ENCODE peak calls at places on chromosome 2, in nine cellular contexts. One of them, this sample, is unnamed.

GRCh38 chr2:56227811-56228210 is 44.0 kb downstream of the CCDC85A start:
- DNase-seq in activated CD4-positive, alpha-beta T cell treated with anti-CD3 and anti-CD28 coated beads, Interleukin-2, amount 50 U/mL, for 4 hours: no peak
- DNase-seq in right cardiac atrium: no peak
- DNase-seq in stimulated activated CD4-positive, alpha-beta T cell treated with anti-CD3 and anti-CD28 coated beads, Interleukin-1b, Interleukin-23, amount 100 ng/mL, for 24 hours: no peak
- DNase-seq in iris pigment epithelial cell: peak
- DNase-seq in amniotic stem cell: no peak
- DNase-seq in GM10248: no peak
- DNase-seq in T-helper 17 cell: no peak
- DNase-seq in T1000: no peak
- DNase-seq in this sample: no peak

GRCh38 chr2:127128508-127128907 is 21.6 kb upstream of the BIN1 start:
- DNase-seq in GM10248: peak
- DNase-seq in T-helper 17 cell: no peak
- DNase-seq in right cardiac atrium: no peak
- DNase-seq in activated CD4-positive, alpha-beta T cell treated with anti-CD3 and anti-CD28 coated beads, Interleukin-2, amount 50 U/mL, for 4 hours: no peak
- DNase-seq in stimulated activated CD4-positive, alpha-beta T cell treated with anti-CD3 and anti-CD28 coated beads, Interleukin-1b, Interleukin-23, amount 100 ng/mL, for 24 hours: no peak
- DNase-seq in T1000: no peak
- DNase-seq in iris pigment epithelial cell: no peak
- DNase-seq in amniotic stem cell: no peak
- DNase-seq in this sample: no peak

GRCh38 chr2:204842731-204843490 is 297.6 kb downstream of the PARD3B start:
- DNase-seq in T-helper 17 cell: no peak
- DNase-seq in GM10248: no peak
- DNase-seq in right cardiac atrium: no peak
- DNase-seq in amniotic stem cell: peak
- DNase-seq in iris pigment epithelial cell: peak
- DNase-seq in T1000: peak
- DNase-seq in stimulated activated CD4-positive, alpha-beta T cell treated with anti-CD3 and anti-CD28 coated beads, Interleukin-1b, Interleukin-23, amount 100 ng/mL, for 24 hours: no peak
- DNase-seq in activated CD4-positive, alpha-beta T cell treated with anti-CD3 and anti-CD28 coated beads, Interleukin-2, amount 50 U/mL, for 4 hours: peak
- DNase-seq in this sample: no peak

GRCh38 chr2:234753701-234754100 is 198.1 kb upstream of the SH3BP4 start:
- DNase-seq in stimulated activated CD4-positive, alpha-beta T cell treated with anti-CD3 and anti-CD28 coated beads, Interleukin-1b, Interleukin-23, amount 100 ng/mL, for 24 hours: no peak
- DNase-seq in iris pigment epithelial cell: no peak
- DNase-seq in T1000: no peak
- DNase-seq in right cardiac atrium: no peak
- DNase-seq in amniotic stem cell: no peak
- DNase-seq in T-helper 17 cell: no peak
- DNase-seq in activated CD4-positive, alpha-beta T cell treated with anti-CD3 and anti-CD28 coated beads, Interleukin-2, amount 50 U/mL, for 4 hours: no peak
- DNase-seq in GM10248: no peak
- DNase-seq in this sample: no peak

GRCh38 chr2:196630531-196630930 is 9.0 kb upstream of the CCDC150 start:
- DNase-seq in activated CD4-positive, alpha-beta T cell treated with anti-CD3 and anti-CD28 coated beads, Interleukin-2, amount 50 U/mL, for 4 hours: no peak
- DNase-seq in amniotic stem cell: no peak
- DNase-seq in stimulated activated CD4-positive, alpha-beta T cell treated with anti-CD3 and anti-CD28 coated beads, Interleukin-1b, Interleukin-23, amount 100 ng/mL, for 24 hours: no peak
- DNase-seq in T1000: no peak
- DNase-seq in right cardiac atrium: no peak
- DNase-seq in iris pigment epithelial cell: no peak
- DNase-seq in GM10248: no peak
- DNase-seq in T-helper 17 cell: no peak
- DNase-seq in this sample: no peak

GRCh38 chr2:226795281-226796011 is 4.2 kb downstream of the IRS1 start:
- DNase-seq in activated CD4-positive, alpha-beta T cell treated with anti-CD3 and anti-CD28 coated beads, Interleukin-2, amount 50 U/mL, for 4 hours: no peak
- DNase-seq in GM10248: no peak
- DNase-seq in stimulated activated CD4-positive, alpha-beta T cell treated with anti-CD3 and anti-CD28 coated beads, Interleukin-1b, Interleukin-23, amount 100 ng/mL, for 24 hours: no peak
- DNase-seq in T1000: peak
- DNase-seq in T-helper 17 cell: no peak
- DNase-seq in iris pigment epithelial cell: no peak
- DNase-seq in amniotic stem cell: no peak
- DNase-seq in right cardiac atrium: peak
- DNase-seq in this sample: no peak

GRCh38 chr2:31080361-31080760 is 57.9 kb downstream of the GALNT14 start:
- DNase-seq in GM10248: no peak
- DNase-seq in activated CD4-positive, alpha-beta T cell treated with anti-CD3 and anti-CD28 coated beads, Interleukin-2, amount 50 U/mL, for 4 hours: no peak
- DNase-seq in amniotic stem cell: no peak
- DNase-seq in stimulated activated CD4-positive, alpha-beta T cell treated with anti-CD3 and anti-CD28 coated beads, Interleukin-1b, Interleukin-23, amount 100 ng/mL, for 24 hours: no peak
- DNase-seq in T-helper 17 cell: no peak
- DNase-seq in iris pigment epithelial cell: no peak
- DNase-seq in T1000: no peak
- DNase-seq in right cardiac atrium: no peak
- DNase-seq in this sample: no peak

GRCh38 chr2:11411244-11411643 is 54.7 kb downstream of the E2F6 start:
- DNase-seq in T1000: no peak
- DNase-seq in right cardiac atrium: no peak
- DNase-seq in amniotic stem cell: no peak
- DNase-seq in stimulated activated CD4-positive, alpha-beta T cell treated with anti-CD3 and anti-CD28 coated beads, Interleukin-1b, Interleukin-23, amount 100 ng/mL, for 24 hours: no peak
- DNase-seq in T-helper 17 cell: no peak
- DNase-seq in activated CD4-positive, alpha-beta T cell treated with anti-CD3 and anti-CD28 coated beads, Interleukin-2, amount 50 U/mL, for 4 hours: no peak
- DNase-seq in iris pigment epithelial cell: no peak
- DNase-seq in GM10248: no peak
- DNase-seq in this sample: no peak

GRCh38 chr2:206971805-206972204 is 32.5 kb downstream of the CPO start:
- DNase-seq in activated CD4-positive, alpha-beta T cell treated with anti-CD3 and anti-CD28 coated beads, Interleukin-2, amount 50 U/mL, for 4 hours: no peak
- DNase-seq in stimulated activated CD4-positive, alpha-beta T cell treated with anti-CD3 and anti-CD28 coated beads, Interleukin-1b, Interleukin-23, amount 100 ng/mL, for 24 hours: no peak
- DNase-seq in GM10248: no peak
- DNase-seq in right cardiac atrium: no peak
- DNase-seq in T-helper 17 cell: no peak
- DNase-seq in T1000: no peak
- DNase-seq in amniotic stem cell: no peak
- DNase-seq in iris pigment epithelial cell: peak
- DNase-seq in this sample: no peak

GRCh38 chr2:119429225-119430000 is 2.2 kb upstream of the TMEM37 start:
- DNase-seq in T1000: no peak
- DNase-seq in activated CD4-positive, alpha-beta T cell treated with anti-CD3 and anti-CD28 coated beads, Interleukin-2, amount 50 U/mL, for 4 hours: no peak
- DNase-seq in right cardiac atrium: no peak
- DNase-seq in amniotic stem cell: no peak
- DNase-seq in iris pigment epithelial cell: peak
- DNase-seq in stimulated activated CD4-positive, alpha-beta T cell treated with anti-CD3 and anti-CD28 coated beads, Interleukin-1b, Interleukin-23, amount 100 ng/mL, for 24 hours: no peak
- DNase-seq in T-helper 17 cell: no peak
- DNase-seq in GM10248: no peak
- DNase-seq in this sample: no peak

GRCh38 chr2:11749646-11750349 is 3.4 kb downstream of the LPIN1 start:
- DNase-seq in iris pigment epithelial cell: no peak
- DNase-seq in activated CD4-positive, alpha-beta T cell treated with anti-CD3 and anti-CD28 coated beads, Interleukin-2, amount 50 U/mL, for 4 hours: no peak
- DNase-seq in T1000: no peak
- DNase-seq in amniotic stem cell: no peak
- DNase-seq in right cardiac atrium: no peak
- DNase-seq in T-helper 17 cell: no peak
- DNase-seq in GM10248: peak
- DNase-seq in stimulated activated CD4-positive, alpha-beta T cell treated with anti-CD3 and anti-CD28 coated beads, Interleukin-1b, Interleukin-23, amount 100 ng/mL, for 24 hours: no peak
- DNase-seq in this sample: no peak

GRCh38 chr2:227703280-227703732 is 14.5 kb downstream of the SLC19A3 start:
- DNase-seq in amniotic stem cell: peak
- DNase-seq in GM10248: no peak
- DNase-seq in T-helper 17 cell: no peak
- DNase-seq in right cardiac atrium: no peak
- DNase-seq in activated CD4-positive, alpha-beta T cell treated with anti-CD3 and anti-CD28 coated beads, Interleukin-2, amount 50 U/mL, for 4 hours: no peak
- DNase-seq in T1000: no peak
- DNase-seq in iris pigment epithelial cell: peak
- DNase-seq in stimulated activated CD4-positive, alpha-beta T cell treated with anti-CD3 and anti-CD28 coated beads, Interleukin-1b, Interleukin-23, amount 100 ng/mL, for 24 hours: no peak
- DNase-seq in this sample: no peak

GRCh38 chr2:131035826-131036231 is 57.4 kb downstream of the FAM168B start:
- DNase-seq in iris pigment epithelial cell: no peak
- DNase-seq in GM10248: no peak
- DNase-seq in amniotic stem cell: no peak
- DNase-seq in activated CD4-positive, alpha-beta T cell treated with anti-CD3 and anti-CD28 coated beads, Interleukin-2, amount 50 U/mL, for 4 hours: no peak
- DNase-seq in T-helper 17 cell: no peak
- DNase-seq in stimulated activated CD4-positive, alpha-beta T cell treated with anti-CD3 and anti-CD28 coated beads, Interleukin-1b, Interleukin-23, amount 100 ng/mL, for 24 hours: no peak
- DNase-seq in T1000: no peak
- DNase-seq in right cardiac atrium: no peak
- DNase-seq in this sample: no peak

GRCh38 chr2:120820263-120820884 is 84.7 kb downstream of the GLI2 start:
- DNase-seq in iris pigment epithelial cell: peak
- DNase-seq in GM10248: no peak
- DNase-seq in right cardiac atrium: peak
- DNase-seq in activated CD4-positive, alpha-beta T cell treated with anti-CD3 and anti-CD28 coated beads, Interleukin-2, amount 50 U/mL, for 4 hours: no peak
- DNase-seq in T1000: peak
- DNase-seq in T-helper 17 cell: no peak
- DNase-seq in amniotic stem cell: peak
- DNase-seq in stimulated activated CD4-positive, alpha-beta T cell treated with anti-CD3 and anti-CD28 coated beads, Interleukin-1b, Interleukin-23, amount 100 ng/mL, for 24 hours: no peak
- DNase-seq in this sample: no peak

GRCh38 chr2:205188516-205189138 is 493.7 kb upstream of the NRP2 start:
- DNase-seq in T1000: no peak
- DNase-seq in GM10248: no peak
- DNase-seq in right cardiac atrium: peak
- DNase-seq in amniotic stem cell: no peak
- DNase-seq in iris pigment epithelial cell: peak
- DNase-seq in T-helper 17 cell: no peak
- DNase-seq in stimulated activated CD4-positive, alpha-beta T cell treated with anti-CD3 and anti-CD28 coated beads, Interleukin-1b, Interleukin-23, amount 100 ng/mL, for 24 hours: no peak
- DNase-seq in activated CD4-positive, alpha-beta T cell treated with anti-CD3 and anti-CD28 coated beads, Interleukin-2, amount 50 U/mL, for 4 hours: no peak
- DNase-seq in this sample: no peak

GRCh38 chr2:125318740-125319139 is 1293.7 kb downstream of the CNTNAP5 start:
- DNase-seq in amniotic stem cell: no peak
- DNase-seq in right cardiac atrium: no peak
- DNase-seq in stimulated activated CD4-positive, alpha-beta T cell treated with anti-CD3 and anti-CD28 coated beads, Interleukin-1b, Interleukin-23, amount 100 ng/mL, for 24 hours: no peak
- DNase-seq in iris pigment epithelial cell: no peak
- DNase-seq in GM10248: no peak
- DNase-seq in T1000: no peak
- DNase-seq in activated CD4-positive, alpha-beta T cell treated with anti-CD3 and anti-CD28 coated beads, Interleukin-2, amount 50 U/mL, for 4 hours: no peak
- DNase-seq in T-helper 17 cell: no peak
- DNase-seq in this sample: no peak

GRCh38 chr2:16081316-16082200 is 141.2 kb downstream of the MYCN start:
- DNase-seq in T-helper 17 cell: no peak
- DNase-seq in T1000: no peak
- DNase-seq in amniotic stem cell: no peak
- DNase-seq in right cardiac atrium: no peak
- DNase-seq in stimulated activated CD4-positive, alpha-beta T cell treated with anti-CD3 and anti-CD28 coated beads, Interleukin-1b, Interleukin-23, amount 100 ng/mL, for 24 hours: no peak
- DNase-seq in GM10248: no peak
- DNase-seq in activated CD4-positive, alpha-beta T cell treated with anti-CD3 and anti-CD28 coated beads, Interleukin-2, amount 50 U/mL, for 4 hours: no peak
- DNase-seq in iris pigment epithelial cell: no peak
- DNase-seq in this sample: no peak

GRCh38 chr2:22355816-22356433 is 1029.1 kb upstream of the KLHL29 start:
- DNase-seq in right cardiac atrium: peak
- DNase-seq in T1000: peak
- DNase-seq in iris pigment epithelial cell: peak
- DNase-seq in amniotic stem cell: no peak
- DNase-seq in T-helper 17 cell: peak
- DNase-seq in GM10248: peak
- DNase-seq in stimulated activated CD4-positive, alpha-beta T cell treated with anti-CD3 and anti-CD28 coated beads, Interleukin-1b, Interleukin-23, amount 100 ng/mL, for 24 hours: peak
- DNase-seq in activated CD4-positive, alpha-beta T cell treated with anti-CD3 and anti-CD28 coated beads, Interleukin-2, amount 50 U/mL, for 4 hours: no peak
- DNase-seq in this sample: peak

GRCh38 chr2:150214626-150215025 is 272.8 kb downstream of the RND3 start:
- DNase-seq in T-helper 17 cell: no peak
- DNase-seq in iris pigment epithelial cell: no peak
- DNase-seq in GM10248: no peak
- DNase-seq in activated CD4-positive, alpha-beta T cell treated with anti-CD3 and anti-CD28 coated beads, Interleukin-2, amount 50 U/mL, for 4 hours: no peak
- DNase-seq in T1000: no peak
- DNase-seq in stimulated activated CD4-positive, alpha-beta T cell treated with anti-CD3 and anti-CD28 coated beads, Interleukin-1b, Interleukin-23, amount 100 ng/mL, for 24 hours: no peak
- DNase-seq in right cardiac atrium: no peak
- DNase-seq in amniotic stem cell: no peak
- DNase-seq in this sample: no peak

GRCh38 chr2:135815269-135815668 is 21.7 kb downstream of the LCT start:
- DNase-seq in right cardiac atrium: no peak
- DNase-seq in T-helper 17 cell: no peak
- DNase-seq in stimulated activated CD4-positive, alpha-beta T cell treated with anti-CD3 and anti-CD28 coated beads, Interleukin-1b, Interleukin-23, amount 100 ng/mL, for 24 hours: no peak
- DNase-seq in amniotic stem cell: no peak
- DNase-seq in activated CD4-positive, alpha-beta T cell treated with anti-CD3 and anti-CD28 coated beads, Interleukin-2, amount 50 U/mL, for 4 hours: no peak
- DNase-seq in iris pigment epithelial cell: no peak
- DNase-seq in T1000: no peak
- DNase-seq in GM10248: peak
- DNase-seq in this sample: no peak

GRCh38 chr2:22499082-22499844 is 885.7 kb upstream of the KLHL29 start:
- DNase-seq in T1000: no peak
- DNase-seq in T-helper 17 cell: no peak
- DNase-seq in stimulated activated CD4-positive, alpha-beta T cell treated with anti-CD3 and anti-CD28 coated beads, Interleukin-1b, Interleukin-23, amount 100 ng/mL, for 24 hours: no peak
- DNase-seq in iris pigment epithelial cell: no peak
- DNase-seq in GM10248: no peak
- DNase-seq in amniotic stem cell: no peak
- DNase-seq in right cardiac atrium: peak
- DNase-seq in activated CD4-positive, alpha-beta T cell treated with anti-CD3 and anti-CD28 coated beads, Interleukin-2, amount 50 U/mL, for 4 hours: no peak
- DNase-seq in this sample: no peak

GRCh38 chr2:178401994-178402437 is 49.0 kb downstream of the PRKRA start:
- DNase-seq in T1000: no peak
- DNase-seq in stimulated activated CD4-positive, alpha-beta T cell treated with anti-CD3 and anti-CD28 coated beads, Interleukin-1b, Interleukin-23, amount 100 ng/mL, for 24 hours: no peak
- DNase-seq in activated CD4-positive, alpha-beta T cell treated with anti-CD3 and anti-CD28 coated beads, Interleukin-2, amount 50 U/mL, for 4 hours: no peak
- DNase-seq in GM10248: no peak
- DNase-seq in iris pigment epithelial cell: no peak
- DNase-seq in amniotic stem cell: no peak
- DNase-seq in right cardiac atrium: no peak
- DNase-seq in T-helper 17 cell: no peak
- DNase-seq in this sample: no peak

GRCh38 chr2:157339965-157340655 is 14.5 kb upstream of the ERMN start:
- DNase-seq in T1000: no peak
- DNase-seq in stimulated activated CD4-positive, alpha-beta T cell treated with anti-CD3 and anti-CD28 coated beads, Interleukin-1b, Interleukin-23, amount 100 ng/mL, for 24 hours: no peak
- DNase-seq in activated CD4-positive, alpha-beta T cell treated with anti-CD3 and anti-CD28 coated beads, Interleukin-2, amount 50 U/mL, for 4 hours: no peak
- DNase-seq in GM10248: no peak
- DNase-seq in T-helper 17 cell: no peak
- DNase-seq in amniotic stem cell: no peak
- DNase-seq in right cardiac atrium: no peak
- DNase-seq in iris pigment epithelial cell: no peak
- DNase-seq in this sample: no peak

GRCh38 chr2:20617892-20618467 is 32.9 kb downstream of the HS1BP3 start:
- DNase-seq in stimulated activated CD4-positive, alpha-beta T cell treated with anti-CD3 and anti-CD28 coated beads, Interleukin-1b, Interleukin-23, amount 100 ng/mL, for 24 hours: no peak
- DNase-seq in amniotic stem cell: peak
- DNase-seq in right cardiac atrium: peak
- DNase-seq in activated CD4-positive, alpha-beta T cell treated with anti-CD3 and anti-CD28 coated beads, Interleukin-2, amount 50 U/mL, for 4 hours: no peak
- DNase-seq in T1000: peak
- DNase-seq in iris pigment epithelial cell: peak
- DNase-seq in T-helper 17 cell: no peak
- DNase-seq in GM10248: no peak
- DNase-seq in this sample: no peak

GRCh38 chr2:151971301-151972072 is 127.4 kb downstream of the CACNB4 start:
- DNase-seq in right cardiac atrium: peak
- DNase-seq in GM10248: no peak
- DNase-seq in T1000: no peak
- DNase-seq in activated CD4-positive, alpha-beta T cell treated with anti-CD3 and anti-CD28 coated beads, Interleukin-2, amount 50 U/mL, for 4 hours: no peak
- DNase-seq in iris pigment epithelial cell: no peak
- DNase-seq in stimulated activated CD4-positive, alpha-beta T cell treated with anti-CD3 and anti-CD28 coated beads, Interleukin-1b, Interleukin-23, amount 100 ng/mL, for 24 hours: no peak
- DNase-seq in amniotic stem cell: no peak
- DNase-seq in T-helper 17 cell: no peak
- DNase-seq in this sample: no peak

GRCh38 chr2:209431701-209432100 is 7.9 kb downstream of the MAP2 start:
- DNase-seq in activated CD4-positive, alpha-beta T cell treated with anti-CD3 and anti-CD28 coated beads, Interleukin-2, amount 50 U/mL, for 4 hours: no peak
- DNase-seq in GM10248: no peak
- DNase-seq in T1000: peak
- DNase-seq in amniotic stem cell: peak
- DNase-seq in right cardiac atrium: no peak
- DNase-seq in T-helper 17 cell: no peak
- DNase-seq in iris pigment epithelial cell: peak
- DNase-seq in stimulated activated CD4-positive, alpha-beta T cell treated with anti-CD3 and anti-CD28 coated beads, Interleukin-1b, Interleukin-23, amount 100 ng/mL, for 24 hours: no peak
- DNase-seq in this sample: no peak

GRCh38 chr2:186852508-186852907 is 3.5 kb upstream of the ZSWIM2 start:
- DNase-seq in T1000: no peak
- DNase-seq in T-helper 17 cell: no peak
- DNase-seq in stimulated activated CD4-positive, alpha-beta T cell treated with anti-CD3 and anti-CD28 coated beads, Interleukin-1b, Interleukin-23, amount 100 ng/mL, for 24 hours: no peak
- DNase-seq in GM10248: no peak
- DNase-seq in right cardiac atrium: no peak
- DNase-seq in activated CD4-positive, alpha-beta T cell treated with anti-CD3 and anti-CD28 coated beads, Interleukin-2, amount 50 U/mL, for 4 hours: no peak
- DNase-seq in iris pigment epithelial cell: no peak
- DNase-seq in amniotic stem cell: no peak
- DNase-seq in this sample: no peak